ENCODE peak calls at places on chromosomes 16 and 17, in five cellular contexts. One of them, this sample, is unnamed.

GRCh38 chr17:47188266-47188665 is 829 bp downstream of the CDC27 start:
- DNase-seq in trophoblast cell: no peak
- DNase-seq in esophagus squamous epithelium: no peak
- DNase-seq in mammary epithelial cell: peak; percentile 39
- DNase-seq in OCI-LY7: peak; percentile 51
- DNase-seq in this sample: no peak

GRCh38 chr17:28953444-28954118 is 2.3 kb upstream of the PHF12 start:
- DNase-seq in trophoblast cell: no peak
- DNase-seq in esophagus squamous epithelium: no peak
- DNase-seq in mammary epithelial cell: peak; percentile 19
- DNase-seq in OCI-LY7: peak; percentile 70
- DNase-seq in this sample: no peak

GRCh38 chr16:14365200-14365851 is 264.7 kb downstream of the PARN start:
- DNase-seq in trophoblast cell: peak; percentile 93
- DNase-seq in esophagus squamous epithelium: no peak
- DNase-seq in mammary epithelial cell: no peak
- DNase-seq in OCI-LY7: no peak
- DNase-seq in this sample: no peak

GRCh38 chr17:66542183-66542966 is 240.0 kb downstream of the PRKCA start:
- DNase-seq in trophoblast cell: no peak
- DNase-seq in esophagus squamous epithelium: no peak
- DNase-seq in mammary epithelial cell: peak; percentile 85
- DNase-seq in OCI-LY7: peak; percentile 59
- DNase-seq in this sample: no peak

GRCh38 chr16:59042296-59042695 is 308.2 kb upstream of the GOT2 start:
- DNase-seq in trophoblast cell: no peak
- DNase-seq in esophagus squamous epithelium: no peak
- DNase-seq in mammary epithelial cell: no peak
- DNase-seq in OCI-LY7: no peak
- DNase-seq in this sample: no peak

GRCh38 chr17:5919104-5919503 is 151.1 kb upstream of the WSCD1 start:
- DNase-seq in trophoblast cell: no peak
- DNase-seq in esophagus squamous epithelium: no peak
- DNase-seq in mammary epithelial cell: no peak
- DNase-seq in OCI-LY7: no peak
- DNase-seq in this sample: no peak

GRCh38 chr16:86497551-86498021 is 12.7 kb upstream of the FOXF1 start:
- DNase-seq in trophoblast cell: no peak
- DNase-seq in esophagus squamous epithelium: no peak
- DNase-seq in mammary epithelial cell: no peak
- DNase-seq in OCI-LY7: no peak
- DNase-seq in this sample: no peak

GRCh38 chr16:55835578-55835977 is 2.7 kb upstream of the CES1 start:
- DNase-seq in trophoblast cell: no peak
- DNase-seq in esophagus squamous epithelium: no peak
- DNase-seq in mammary epithelial cell: no peak
- DNase-seq in OCI-LY7: no peak
- DNase-seq in this sample: no peak

GRCh38 chr17:82495844-82496528 is 23.5 kb upstream of the FOXK2 start:
- DNase-seq in trophoblast cell: peak; percentile 22
- DNase-seq in esophagus squamous epithelium: no peak
- DNase-seq in mammary epithelial cell: peak; percentile 82
- DNase-seq in OCI-LY7: no peak
- DNase-seq in this sample: no peak

GRCh38 chr16:85798283-85798776 is 1.0 kb downstream of the EMC8 start:
- DNase-seq in trophoblast cell: no peak
- DNase-seq in esophagus squamous epithelium: no peak
- DNase-seq in mammary epithelial cell: no peak
- DNase-seq in OCI-LY7: no peak
- DNase-seq in this sample: no peak

GRCh38 chr16:65679785-65680184 is 557.9 kb upstream of the CDH11 start:
- DNase-seq in trophoblast cell: no peak
- DNase-seq in esophagus squamous epithelium: no peak
- DNase-seq in mammary epithelial cell: no peak
- DNase-seq in OCI-LY7: peak; percentile 11
- DNase-seq in this sample: no peak

GRCh38 chr17:77737442-77738265 is 220.8 kb upstream of the TNRC6C start:
- DNase-seq in trophoblast cell: no peak
- DNase-seq in esophagus squamous epithelium: no peak
- DNase-seq in mammary epithelial cell: no peak
- DNase-seq in OCI-LY7: no peak
- DNase-seq in this sample: peak; percentile 31

GRCh38 chr16:22188595-22189442 is 17.3 kb upstream of the EEF2K start:
- DNase-seq in trophoblast cell: peak; percentile 70
- DNase-seq in esophagus squamous epithelium: no peak
- DNase-seq in mammary epithelial cell: peak; percentile 89
- DNase-seq in OCI-LY7: peak; percentile 88
- DNase-seq in this sample: peak; percentile 82

GRCh38 chr17:10513284-10514067 is 4.9 kb downstream of the MYH1 start:
- DNase-seq in trophoblast cell: no peak
- DNase-seq in esophagus squamous epithelium: no peak
- DNase-seq in mammary epithelial cell: no peak
- DNase-seq in OCI-LY7: no peak
- DNase-seq in this sample: no peak

GRCh38 chr17:10022416-10022815 is 117.3 kb upstream of the RCVRN start:
- DNase-seq in trophoblast cell: peak; percentile 12
- DNase-seq in esophagus squamous epithelium: no peak
- DNase-seq in mammary epithelial cell: no peak
- DNase-seq in OCI-LY7: no peak
- DNase-seq in this sample: no peak

GRCh38 chr16:27544671-27545070 is 5.0 kb downstream of the GTF3C1 start:
- DNase-seq in trophoblast cell: no peak
- DNase-seq in esophagus squamous epithelium: no peak
- DNase-seq in mammary epithelial cell: no peak
- DNase-seq in OCI-LY7: no peak
- DNase-seq in this sample: no peak

GRCh38 chr16:57634171-57634570 is 5.7 kb downstream of the ADGRG1 start:
- DNase-seq in trophoblast cell: no peak
- DNase-seq in esophagus squamous epithelium: no peak
- DNase-seq in mammary epithelial cell: peak; percentile 65
- DNase-seq in OCI-LY7: no peak
- DNase-seq in this sample: no peak

GRCh38 chr16:84182104-84182503 is 4.8 kb downstream of the TAF1C start:
- DNase-seq in trophoblast cell: no peak
- DNase-seq in esophagus squamous epithelium: no peak
- DNase-seq in mammary epithelial cell: no peak
- DNase-seq in OCI-LY7: no peak
- DNase-seq in this sample: no peak

GRCh38 chr17:50557265-50558029 is 3.1 kb upstream of the CACNA1G start:
- DNase-seq in trophoblast cell: no peak
- DNase-seq in esophagus squamous epithelium: no peak
- DNase-seq in mammary epithelial cell: no peak
- DNase-seq in OCI-LY7: no peak
- DNase-seq in this sample: no peak

GRCh38 chr17:81187586-81188490 is 21.8 kb upstream of the AATK start:
- DNase-seq in trophoblast cell: no peak
- DNase-seq in esophagus squamous epithelium: no peak
- DNase-seq in mammary epithelial cell: no peak
- DNase-seq in OCI-LY7: no peak
- DNase-seq in this sample: no peak

GRCh38 chr16:12501727-12502457 is 301.8 kb downstream of the CPPED1 start:
- DNase-seq in trophoblast cell: no peak
- DNase-seq in esophagus squamous epithelium: no peak
- DNase-seq in mammary epithelial cell: no peak
- DNase-seq in OCI-LY7: no peak
- DNase-seq in this sample: no peak

GRCh38 chr16:31148281-31148728 is 1.6 kb downstream of the PRSS36 start:
- DNase-seq in trophoblast cell: no peak
- DNase-seq in esophagus squamous epithelium: no peak
- DNase-seq in mammary epithelial cell: no peak
- DNase-seq in OCI-LY7: no peak
- DNase-seq in this sample: no peak

GRCh38 chr17:61002316-61002736 is 324.7 kb downstream of the BCAS3 start:
- DNase-seq in trophoblast cell: no peak
- DNase-seq in esophagus squamous epithelium: no peak
- DNase-seq in mammary epithelial cell: peak; percentile 12
- DNase-seq in OCI-LY7: peak; percentile 36
- DNase-seq in this sample: no peak

DNA sequence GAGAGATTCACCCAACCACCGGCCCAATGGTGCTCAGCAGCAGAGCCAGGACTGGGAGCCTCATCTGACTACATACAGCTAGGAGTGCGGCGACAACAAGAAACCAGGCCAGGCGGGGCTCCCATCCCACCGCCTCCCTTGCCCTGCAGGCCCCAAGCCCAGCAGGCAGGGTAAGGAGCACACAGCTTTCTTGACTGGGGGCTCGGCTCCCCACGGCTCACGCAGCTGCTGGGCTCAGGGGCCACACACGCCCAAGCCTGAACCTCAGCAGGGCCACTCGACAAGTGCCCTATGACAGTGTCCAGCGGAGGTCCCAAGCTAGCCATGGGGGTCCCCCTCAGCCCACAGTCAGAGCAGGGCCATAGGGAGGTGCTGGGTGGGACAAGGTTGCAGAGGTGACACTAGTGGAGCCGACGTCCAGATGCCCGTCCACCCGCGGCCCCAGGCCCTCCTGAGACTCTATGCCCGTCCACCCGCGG is 13.7 kb downstream of the PIEZO1 start:
- DNase-seq in trophoblast cell: no peak
- DNase-seq in esophagus squamous epithelium: no peak
- DNase-seq in mammary epithelial cell: no peak
- DNase-seq in OCI-LY7: no peak
- DNase-seq in this sample: no peak
- H3K4me1 ChIP-seq in trophoblast cell: peaks cover 78% of the 10 kb centered on the region
- H3K4me1 ChIP-seq in esophagus squamous epithelium: peaks cover 69% of the 10 kb centered on the region
- H3K4me1 ChIP-seq in mammary epithelial cell: peaks cover 67% of the 10 kb centered on the region
- H3K4me1 ChIP-seq in OCI-LY7: peaks cover 28% of the 10 kb centered on the region
- H3K4me1 ChIP-seq in this sample: peaks cover 39% of the 10 kb centered on the region

GRCh38 chr16:77434022-77434364 is 841 bp downstream of the ADAMTS18 start:
- DNase-seq in trophoblast cell: no peak
- DNase-seq in esophagus squamous epithelium: no peak
- DNase-seq in mammary epithelial cell: no peak
- DNase-seq in OCI-LY7: no peak
- DNase-seq in this sample: no peak
- H3K4me1 ChIP-seq in trophoblast cell: peaks cover 18% of the 10 kb centered on the region
- H3K4me1 ChIP-seq in esophagus squamous epithelium: no peaks in the 10 kb centered on the region
- H3K4me1 ChIP-seq in mammary epithelial cell: no peaks in the 10 kb centered on the region
- H3K4me1 ChIP-seq in OCI-LY7: no peaks in the 10 kb centered on the region
- H3K4me1 ChIP-seq in this sample: no peaks in the 10 kb centered on the region

DNA sequence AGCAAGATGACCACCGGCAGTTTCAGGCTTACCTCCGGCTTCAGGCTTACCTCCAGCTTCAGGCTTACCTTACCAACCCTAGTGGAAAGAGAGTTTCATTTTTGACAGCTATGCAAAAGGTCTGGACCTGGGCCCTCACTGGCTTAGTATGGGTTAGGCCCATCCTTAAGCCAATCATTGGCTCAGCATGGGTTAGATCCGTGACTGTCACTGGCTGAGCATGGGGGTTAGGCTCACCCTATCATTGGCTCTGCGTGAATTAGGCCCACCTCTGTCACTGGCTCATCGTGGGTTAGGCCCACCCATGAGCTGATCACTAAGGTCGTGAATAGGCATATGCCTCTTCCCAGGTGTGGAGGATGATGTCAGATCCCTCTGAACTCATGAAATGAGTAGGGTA is 8.1 kb downstream of the NDE1 start:
- DNase-seq in trophoblast cell: no peak
- DNase-seq in esophagus squamous epithelium: no peak
- DNase-seq in mammary epithelial cell: no peak
- DNase-seq in OCI-LY7: no peak
- DNase-seq in this sample: no peak
- H3K4me1 ChIP-seq in trophoblast cell: no peaks in the 10 kb centered on the region
- H3K4me1 ChIP-seq in esophagus squamous epithelium: peaks cover 3% of the 10 kb centered on the region
- H3K4me1 ChIP-seq in mammary epithelial cell: peaks cover 9% of the 10 kb centered on the region
- H3K4me1 ChIP-seq in OCI-LY7: peaks cover 23% of the 10 kb centered on the region
- H3K4me1 ChIP-seq in this sample: no peaks in the 10 kb centered on the region

GRCh38 chr17:39641883-39642282 is 4.9 kb downstream of the STARD3 start:
- DNase-seq in trophoblast cell: no peak
- DNase-seq in esophagus squamous epithelium: no peak
- DNase-seq in mammary epithelial cell: no peak
- DNase-seq in OCI-LY7: no peak
- DNase-seq in this sample: no peak

GRCh38 chr17:39642675-39643074 is 5.7 kb downstream of the STARD3 start:
- DNase-seq in trophoblast cell: no peak
- DNase-seq in esophagus squamous epithelium: no peak
- DNase-seq in mammary epithelial cell: no peak
- DNase-seq in OCI-LY7: no peak
- DNase-seq in this sample: no peak

GRCh38 chr17:39640493-39641118 is 3.7 kb downstream of the STARD3 start:
- DNase-seq in trophoblast cell: no peak
- DNase-seq in esophagus squamous epithelium: no peak
- DNase-seq in mammary epithelial cell: no peak
- DNase-seq in OCI-LY7: no peak
- DNase-seq in this sample: no peak

GRCh38 chr17:39639566-39640458 is 2.9 kb downstream of the STARD3 start:
- DNase-seq in trophoblast cell: no peak
- DNase-seq in esophagus squamous epithelium: no peak
- DNase-seq in mammary epithelial cell: no peak
- DNase-seq in OCI-LY7: no peak
- DNase-seq in this sample: no peak

GRCh38 chr17:39641119-39641496 is 4.2 kb downstream of the STARD3 start:
- DNase-seq in trophoblast cell: no peak
- DNase-seq in esophagus squamous epithelium: no peak
- DNase-seq in mammary epithelial cell: no peak
- DNase-seq in OCI-LY7: no peak
- DNase-seq in this sample: no peak
- H3K4me1 ChIP-seq in trophoblast cell: peaks cover 23% of the 10 kb centered on the region
- H3K4me1 ChIP-seq in esophagus squamous epithelium: peaks cover 44% of the 10 kb centered on the region
- H3K4me1 ChIP-seq in mammary epithelial cell: peaks cover 19% of the 10 kb centered on the region
- H3K4me1 ChIP-seq in OCI-LY7: peaks cover 21% of the 10 kb centered on the region
- H3K4me1 ChIP-seq in this sample: peaks cover 25% of the 10 kb centered on the region

GRCh38 chr16:11171448-11171709 is 84.6 kb downstream of the SOCS1 start:
- DNase-seq in trophoblast cell: no peak
- DNase-seq in esophagus squamous epithelium: no peak
- DNase-seq in mammary epithelial cell: no peak
- DNase-seq in OCI-LY7: no peak
- DNase-seq in this sample: no peak

GRCh38 chr16:11174141-11174540 is 81.9 kb downstream of the SOCS1 start:
- DNase-seq in trophoblast cell: no peak
- DNase-seq in esophagus squamous epithelium: no peak
- DNase-seq in mammary epithelial cell: no peak
- DNase-seq in OCI-LY7: no peak
- DNase-seq in this sample: no peak

GRCh38 chr16:11175106-11175795 is 80.8 kb downstream of the SOCS1 start:
- DNase-seq in trophoblast cell: no peak
- DNase-seq in esophagus squamous epithelium: no peak
- DNase-seq in mammary epithelial cell: no peak
- DNase-seq in OCI-LY7: no peak
- DNase-seq in this sample: no peak

GRCh38 chr16:11171757-11172299 is 84.2 kb downstream of the SOCS1 start:
- DNase-seq in trophoblast cell: no peak
- DNase-seq in esophagus squamous epithelium: no peak
- DNase-seq in mammary epithelial cell: no peak
- DNase-seq in OCI-LY7: no peak
- DNase-seq in this sample: no peak

GRCh38 chr16:11173426-11173825 is 82.6 kb downstream of the SOCS1 start:
- DNase-seq in trophoblast cell: no peak
- DNase-seq in esophagus squamous epithelium: no peak
- DNase-seq in mammary epithelial cell: no peak
- DNase-seq in OCI-LY7: no peak
- DNase-seq in this sample: no peak
- H3K4me1 ChIP-seq in trophoblast cell: peaks cover 5% of the 10 kb centered on the region
- H3K4me1 ChIP-seq in esophagus squamous epithelium: no peaks in the 10 kb centered on the region
- H3K4me1 ChIP-seq in mammary epithelial cell: no peaks in the 10 kb centered on the region
- H3K4me1 ChIP-seq in OCI-LY7: no peaks in the 10 kb centered on the region
- H3K4me1 ChIP-seq in this sample: no peaks in the 10 kb centered on the region